ENCODE peak calls at places on chromosomes 6 and 20, in four cellular contexts. One of them, this sample, is unnamed.

GRCh38 chr6:14216931-14217684 is 99.5 kb downstream of the CD83 start:
- DNase-seq in foreskin keratinocyte: no peak
- DNase-seq in progenitor cell of endocrine pancreas: no peak
- DNase-seq in DND-41: no peak
- DNase-seq in this sample: no peak

GRCh38 chr6:55758156-55758942 is 117.0 kb downstream of the BMP5 start:
- DNase-seq in foreskin keratinocyte: peak; percentile 87
- DNase-seq in progenitor cell of endocrine pancreas: no peak
- DNase-seq in DND-41: no peak
- DNase-seq in this sample: no peak

GRCh38 chr6:166779381-166779780 is 152.3 kb upstream of the RPS6KA2 start:
- DNase-seq in foreskin keratinocyte: no peak
- DNase-seq in progenitor cell of endocrine pancreas: no peak
- DNase-seq in DND-41: no peak
- DNase-seq in this sample: no peak

GRCh38 chr6:42038811-42039408 is 11.4 kb upstream of the TAF8 start:
- DNase-seq in foreskin keratinocyte: no peak
- DNase-seq in progenitor cell of endocrine pancreas: no peak
- DNase-seq in DND-41: no peak
- DNase-seq in this sample: no peak

GRCh38 chr20:1242530-1242929 is 16.7 kb downstream of the RAD21L1 start:
- DNase-seq in foreskin keratinocyte: no peak
- DNase-seq in progenitor cell of endocrine pancreas: no peak
- DNase-seq in DND-41: no peak
- DNase-seq in this sample: no peak

GRCh38 chr6:42726026-42726425 is 3.6 kb upstream of the PRPH2 start:
- DNase-seq in foreskin keratinocyte: no peak
- DNase-seq in progenitor cell of endocrine pancreas: no peak
- DNase-seq in DND-41: no peak
- DNase-seq in this sample: no peak

GRCh38 chr20:22582960-22583772 is 1.2 kb downstream of the FOXA2 start:
- DNase-seq in foreskin keratinocyte: no peak
- DNase-seq in progenitor cell of endocrine pancreas: peak; percentile 29
- DNase-seq in DND-41: no peak
- DNase-seq in this sample: no peak

GRCh38 chr20:53077373-53078205 is 105.4 kb downstream of the TSHZ2 start:
- DNase-seq in foreskin keratinocyte: peak; percentile 20
- DNase-seq in progenitor cell of endocrine pancreas: no peak
- DNase-seq in DND-41: no peak
- DNase-seq in this sample: no peak

GRCh38 chr6:42099340-42100028 is 42.9 kb downstream of the C6orf132 start:
- DNase-seq in foreskin keratinocyte: peak; percentile 66
- DNase-seq in progenitor cell of endocrine pancreas: no peak
- DNase-seq in DND-41: no peak
- DNase-seq in this sample: peak; percentile 43

GRCh38 chr6:36769161-36769675 is 70.0 kb downstream of the CPNE5 start:
- DNase-seq in foreskin keratinocyte: no peak
- DNase-seq in progenitor cell of endocrine pancreas: no peak
- DNase-seq in DND-41: no peak
- DNase-seq in this sample: peak; percentile 15

GRCh38 chr6:167396068-167396658 is 71.3 kb downstream of the TTLL2 start:
- DNase-seq in foreskin keratinocyte: no peak
- DNase-seq in progenitor cell of endocrine pancreas: no peak
- DNase-seq in DND-41: no peak
- DNase-seq in this sample: no peak

GRCh38 chr6:96089173-96089572 is 73.4 kb downstream of the FUT9 start:
- DNase-seq in foreskin keratinocyte: no peak
- DNase-seq in progenitor cell of endocrine pancreas: peak; percentile 10
- DNase-seq in DND-41: no peak
- DNase-seq in this sample: no peak
- TF ChIP-seq CTCF in foreskin keratinocyte: peak; percentile 51
- TF ChIP-seq CTCF in progenitor cell of endocrine pancreas: peak; percentile 64
- TF ChIP-seq CTCF in DND-41: peak; percentile 28
- TF ChIP-seq CTCF in this sample: no peak

GRCh38 chr20:13458860-13459451 is 179.8 kb downstream of the TASP1 start:
- DNase-seq in foreskin keratinocyte: peak; percentile 3
- DNase-seq in progenitor cell of endocrine pancreas: no peak
- DNase-seq in DND-41: peak; percentile 54
- DNase-seq in this sample: peak; percentile 27
- TF ChIP-seq CTCF in foreskin keratinocyte: peak; percentile 78
- TF ChIP-seq CTCF in progenitor cell of endocrine pancreas: peak; percentile 67
- TF ChIP-seq CTCF in DND-41: peak; percentile 81
- TF ChIP-seq CTCF in this sample: peak; percentile 64

GRCh38 chr6:126628125-126628524 is 288.2 kb downstream of the CENPW start:
- DNase-seq in foreskin keratinocyte: no peak
- DNase-seq in progenitor cell of endocrine pancreas: no peak
- DNase-seq in DND-41: no peak
- DNase-seq in this sample: no peak
- TF ChIP-seq CTCF in foreskin keratinocyte: no peak
- TF ChIP-seq CTCF in progenitor cell of endocrine pancreas: no peak
- TF ChIP-seq CTCF in DND-41: no peak
- TF ChIP-seq CTCF in this sample: no peak

GRCh38 chr6:28982476-28983266 is 22.4 kb downstream of the ZNF311 start:
- DNase-seq in foreskin keratinocyte: peak; percentile 47
- DNase-seq in progenitor cell of endocrine pancreas: no peak
- DNase-seq in DND-41: peak; percentile 45
- DNase-seq in this sample: peak; percentile 20
- TF ChIP-seq CTCF in foreskin keratinocyte: peak; percentile 33
- TF ChIP-seq CTCF in progenitor cell of endocrine pancreas: peak; percentile 17
- TF ChIP-seq CTCF in DND-41: peak; percentile 39
- TF ChIP-seq CTCF in this sample: no peak

GRCh38 chr6:159313023-159313422 is 143.8 kb downstream of the FNDC1 start:
- DNase-seq in foreskin keratinocyte: no peak
- DNase-seq in progenitor cell of endocrine pancreas: no peak
- DNase-seq in DND-41: no peak
- DNase-seq in this sample: no peak

GRCh38 chr6:159311618-159312017 is 142.4 kb downstream of the FNDC1 start:
- DNase-seq in foreskin keratinocyte: no peak
- DNase-seq in progenitor cell of endocrine pancreas: no peak
- DNase-seq in DND-41: no peak
- DNase-seq in this sample: no peak

GRCh38 chr6:159315562-159315961 is 146.4 kb downstream of the FNDC1 start:
- DNase-seq in foreskin keratinocyte: no peak
- DNase-seq in progenitor cell of endocrine pancreas: no peak
- DNase-seq in DND-41: no peak
- DNase-seq in this sample: no peak

GRCh38 chr6:159309723-159310122 is 140.5 kb downstream of the FNDC1 start:
- DNase-seq in foreskin keratinocyte: no peak
- DNase-seq in progenitor cell of endocrine pancreas: no peak
- DNase-seq in DND-41: no peak
- DNase-seq in this sample: no peak

DNA sequence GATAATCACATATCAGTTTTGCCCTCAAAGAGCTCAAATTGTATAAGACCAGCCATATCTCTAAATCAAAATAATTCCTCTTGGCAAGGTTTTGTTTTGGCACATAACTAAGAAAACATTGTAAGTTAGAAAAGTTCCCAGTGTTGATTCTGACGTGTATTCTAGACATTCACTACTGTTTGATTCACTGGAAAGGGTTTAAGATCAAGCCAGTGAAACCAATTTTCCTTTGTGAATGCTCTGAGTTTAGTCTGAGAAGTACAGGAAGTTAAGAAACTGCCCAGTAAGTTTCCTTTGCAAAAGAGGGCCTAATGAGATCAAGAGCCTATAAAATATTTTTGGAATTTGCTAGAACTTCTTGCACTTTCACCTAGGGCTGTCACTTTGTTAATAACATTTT is 143.0 kb downstream of the FNDC1 start:
- DNase-seq in foreskin keratinocyte: no peak
- DNase-seq in progenitor cell of endocrine pancreas: no peak
- DNase-seq in DND-41: no peak
- DNase-seq in this sample: no peak
- TF ChIP-seq CTCF in foreskin keratinocyte: no peak
- TF ChIP-seq CTCF in progenitor cell of endocrine pancreas: no peak
- TF ChIP-seq CTCF in DND-41: no peak
- TF ChIP-seq CTCF in this sample: no peak

DNA sequence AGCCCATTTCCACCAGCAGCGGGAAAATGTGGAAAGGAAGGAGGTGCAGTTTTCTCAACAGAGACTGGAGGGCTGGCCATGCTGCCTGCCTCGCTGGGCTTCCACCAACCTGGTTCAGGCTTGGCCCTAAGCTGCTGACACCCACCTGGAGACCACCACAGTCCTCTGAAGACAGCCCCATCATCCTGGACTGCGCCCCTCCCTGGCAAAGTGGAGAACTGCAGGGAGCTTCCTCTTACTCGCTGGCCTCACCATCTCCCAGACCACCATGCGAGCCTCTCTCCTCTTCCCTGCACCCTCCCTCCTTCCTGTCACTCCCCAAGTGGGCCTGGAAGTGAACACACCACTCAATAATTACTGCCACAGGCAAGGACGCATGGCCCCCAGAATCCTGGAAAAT is 71.5 kb downstream of the PSMG4 start:
- DNase-seq in foreskin keratinocyte: no peak
- DNase-seq in progenitor cell of endocrine pancreas: no peak
- DNase-seq in DND-41: no peak
- DNase-seq in this sample: peak; percentile 8
- TF ChIP-seq CTCF in foreskin keratinocyte: no peak
- TF ChIP-seq CTCF in progenitor cell of endocrine pancreas: no peak
- TF ChIP-seq CTCF in DND-41: peak; percentile 40
- TF ChIP-seq CTCF in this sample: no peak

This sample was measured in activated CD8-positive, alpha-beta T cell treated with anti-CD3 and anti-CD28 coated beads for 36 hours.